ENCODE peak calls at places on chromosomes 7 and 10, in eight cellular contexts. One of them, this sample, is unnamed.

GRCh38 chr7:82810558-82811259 is 352.0 kb downstream of the PCLO start:
- DNase-seq in left ventricle myocardium inferior: no peak
- DNase-seq in cardiac muscle cell: peak
- DNase-seq in stomach: no peak
- DNase-seq in SK-N-SH: peak
- DNase-seq in heart left ventricle: no peak
- DNase-seq in GM23338: peak
- DNase-seq in brain microvascular endothelial cell: peak
- DNase-seq in this sample: no peak

GRCh38 chr10:112250555-112250954 is 32.6 kb upstream of the TECTB start:
- DNase-seq in left ventricle myocardium inferior: no peak
- DNase-seq in cardiac muscle cell: no peak
- DNase-seq in brain microvascular endothelial cell: no peak
- DNase-seq in SK-N-SH: no peak
- DNase-seq in GM23338: no peak
- DNase-seq in heart left ventricle: no peak
- DNase-seq in stomach: no peak
- DNase-seq in this sample: no peak

GRCh38 chr7:47571355-47572100 is 10.4 kb downstream of the TNS3 start:
- DNase-seq in cardiac muscle cell: peak
- DNase-seq in left ventricle myocardium inferior: peak
- DNase-seq in heart left ventricle: peak
- DNase-seq in GM23338: no peak
- DNase-seq in brain microvascular endothelial cell: peak
- DNase-seq in SK-N-SH: peak
- DNase-seq in stomach: peak
- DNase-seq in this sample: no peak

GRCh38 chr10:109977382-109977806 is 30.4 kb upstream of the ADD3 start:
- DNase-seq in brain microvascular endothelial cell: peak
- DNase-seq in cardiac muscle cell: no peak
- DNase-seq in left ventricle myocardium inferior: no peak
- DNase-seq in SK-N-SH: no peak
- DNase-seq in stomach: peak
- DNase-seq in GM23338: no peak
- DNase-seq in heart left ventricle: no peak
- DNase-seq in this sample: no peak

GRCh38 chr10:100829103-100829870 is 83.5 kb upstream of the SLF2 start:
- DNase-seq in SK-N-SH: peak
- DNase-seq in GM23338: peak
- DNase-seq in cardiac muscle cell: no peak
- DNase-seq in stomach: no peak
- DNase-seq in heart left ventricle: no peak
- DNase-seq in left ventricle myocardium inferior: no peak
- DNase-seq in brain microvascular endothelial cell: no peak
- DNase-seq in this sample: peak

GRCh38 chr10:30858499-30858898 is 173.2 kb downstream of the ZNF438 start:
- DNase-seq in stomach: no peak
- DNase-seq in GM23338: no peak
- DNase-seq in heart left ventricle: no peak
- DNase-seq in cardiac muscle cell: peak
- DNase-seq in SK-N-SH: no peak
- DNase-seq in brain microvascular endothelial cell: no peak
- DNase-seq in left ventricle myocardium inferior: no peak
- DNase-seq in this sample: no peak

GRCh38 chr7:32501522-32501921 is 6.2 kb downstream of the AVL9 start:
- DNase-seq in SK-N-SH: no peak
- DNase-seq in GM23338: no peak
- DNase-seq in heart left ventricle: no peak
- DNase-seq in left ventricle myocardium inferior: no peak
- DNase-seq in cardiac muscle cell: peak
- DNase-seq in brain microvascular endothelial cell: no peak
- DNase-seq in stomach: no peak
- DNase-seq in this sample: no peak

GRCh38 chr7:50792342-50793114 is 9.8 kb upstream of the GRB10 start:
- DNase-seq in heart left ventricle: peak
- DNase-seq in GM23338: peak
- DNase-seq in stomach: no peak
- DNase-seq in SK-N-SH: peak
- DNase-seq in left ventricle myocardium inferior: peak
- DNase-seq in cardiac muscle cell: peak
- DNase-seq in brain microvascular endothelial cell: peak
- DNase-seq in this sample: no peak

GRCh38 chr10:100222529-100222928 is 6.9 kb downstream of the CHUK start:
- DNase-seq in stomach: no peak
- DNase-seq in brain microvascular endothelial cell: no peak
- DNase-seq in cardiac muscle cell: no peak
- DNase-seq in heart left ventricle: no peak
- DNase-seq in GM23338: no peak
- DNase-seq in left ventricle myocardium inferior: no peak
- DNase-seq in SK-N-SH: no peak
- DNase-seq in this sample: no peak

GRCh38 chr7:2607913-2608899 is 23.6 kb upstream of the TTYH3 start:
- DNase-seq in left ventricle myocardium inferior: no peak
- DNase-seq in SK-N-SH: no peak
- DNase-seq in brain microvascular endothelial cell: no peak
- DNase-seq in stomach: no peak
- DNase-seq in heart left ventricle: no peak
- DNase-seq in GM23338: no peak
- DNase-seq in cardiac muscle cell: no peak
- DNase-seq in this sample: no peak

GRCh38 chr10:19816420-19817250 is at the start of gene PLXDC2:
- DNase-seq in SK-N-SH: peak
- DNase-seq in cardiac muscle cell: no peak
- DNase-seq in brain microvascular endothelial cell: peak
- DNase-seq in left ventricle myocardium inferior: peak
- DNase-seq in GM23338: peak
- DNase-seq in heart left ventricle: peak
- DNase-seq in stomach: no peak
- DNase-seq in this sample: no peak

DNA sequence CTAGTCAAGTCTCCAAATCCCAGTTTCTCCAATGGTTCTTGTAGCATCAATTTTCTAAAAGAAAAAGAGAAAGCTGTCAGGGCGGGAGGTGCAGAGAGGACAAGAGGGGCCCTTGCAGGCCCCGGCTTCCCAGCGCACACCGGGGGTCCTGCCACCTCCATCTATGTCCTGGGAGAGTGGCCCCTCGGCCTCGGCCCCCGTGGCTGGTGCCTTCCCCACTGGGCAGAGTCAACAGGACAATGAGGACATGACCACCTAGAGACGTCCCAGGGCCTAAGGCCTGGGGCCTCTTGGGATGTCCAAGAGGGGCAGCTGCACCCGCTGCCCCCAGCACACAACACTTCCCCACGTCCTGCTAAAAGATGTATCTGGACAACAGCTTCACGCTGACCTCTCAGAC is 5.9 kb downstream of the COX19 start:
- DNase-seq in left ventricle myocardium inferior: no peak
- DNase-seq in SK-N-SH: no peak
- DNase-seq in heart left ventricle: no peak
- DNase-seq in GM23338: no peak
- DNase-seq in brain microvascular endothelial cell: no peak
- DNase-seq in cardiac muscle cell: no peak
- DNase-seq in stomach: no peak
- DNase-seq in this sample: no peak
- H3K27ac ChIP-seq in left ventricle myocardium inferior: no peak
- H3K27ac ChIP-seq in SK-N-SH: no peak
- H3K27ac ChIP-seq in heart left ventricle: no peak
- H3K27ac ChIP-seq in GM23338: no peak
- H3K27ac ChIP-seq in brain microvascular endothelial cell: no peak
- H3K27ac ChIP-seq in cardiac muscle cell: no peak
- H3K27ac ChIP-seq in stomach: no peak
- H3K27ac ChIP-seq in this sample: no peak

DNA sequence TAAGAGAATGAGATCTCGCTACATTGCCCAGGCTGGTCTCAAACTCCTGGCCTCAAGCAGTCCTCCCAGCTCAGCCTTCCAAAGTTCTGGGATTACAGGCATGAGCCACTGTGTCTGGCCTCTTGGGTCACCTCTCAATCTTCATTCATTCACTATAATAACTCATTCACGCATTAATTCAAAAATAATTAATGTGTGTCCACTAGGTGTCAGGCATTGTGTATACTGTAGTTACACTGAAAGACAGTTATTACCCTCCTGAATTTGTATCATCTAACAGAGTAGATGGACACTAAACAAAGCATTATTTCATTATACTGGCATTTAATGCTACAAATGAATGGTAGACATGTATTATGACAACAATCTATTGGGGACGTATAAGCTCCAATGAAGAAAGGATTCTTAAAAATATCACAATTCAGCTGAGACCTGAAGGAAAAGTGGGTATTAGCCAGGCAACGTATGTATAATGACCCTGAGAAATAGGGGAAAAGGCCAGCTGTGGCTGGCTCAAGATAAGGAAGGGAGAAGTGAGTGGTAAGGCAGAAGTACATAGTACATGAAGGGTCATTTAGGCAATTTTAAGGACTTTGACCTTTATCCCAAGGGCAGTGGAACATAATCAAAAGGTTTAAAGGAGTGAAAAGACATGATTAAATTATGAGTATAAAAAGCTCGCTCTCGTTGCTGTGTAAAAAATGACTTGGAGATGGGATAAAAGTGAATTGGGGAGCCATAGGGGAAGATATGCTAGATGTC is 150.7 kb downstream of the BTAF1 start:
- DNase-seq in GM23338: no peak
- DNase-seq in brain microvascular endothelial cell: no peak
- DNase-seq in stomach: no peak
- DNase-seq in heart left ventricle: no peak
- DNase-seq in left ventricle myocardium inferior: no peak
- DNase-seq in cardiac muscle cell: peak
- DNase-seq in SK-N-SH: no peak
- DNase-seq in this sample: no peak
- TF ChIP-seq CTCF in GM23338: no peak
- TF ChIP-seq CTCF in brain microvascular endothelial cell: peak
- TF ChIP-seq CTCF in stomach: no peak
- TF ChIP-seq CTCF in heart left ventricle: peak
- TF ChIP-seq CTCF in left ventricle myocardium inferior: peak
- TF ChIP-seq CTCF in cardiac muscle cell: peak
- TF ChIP-seq CTCF in SK-N-SH: no peak
- TF ChIP-seq CTCF in this sample: no peak

DNA sequence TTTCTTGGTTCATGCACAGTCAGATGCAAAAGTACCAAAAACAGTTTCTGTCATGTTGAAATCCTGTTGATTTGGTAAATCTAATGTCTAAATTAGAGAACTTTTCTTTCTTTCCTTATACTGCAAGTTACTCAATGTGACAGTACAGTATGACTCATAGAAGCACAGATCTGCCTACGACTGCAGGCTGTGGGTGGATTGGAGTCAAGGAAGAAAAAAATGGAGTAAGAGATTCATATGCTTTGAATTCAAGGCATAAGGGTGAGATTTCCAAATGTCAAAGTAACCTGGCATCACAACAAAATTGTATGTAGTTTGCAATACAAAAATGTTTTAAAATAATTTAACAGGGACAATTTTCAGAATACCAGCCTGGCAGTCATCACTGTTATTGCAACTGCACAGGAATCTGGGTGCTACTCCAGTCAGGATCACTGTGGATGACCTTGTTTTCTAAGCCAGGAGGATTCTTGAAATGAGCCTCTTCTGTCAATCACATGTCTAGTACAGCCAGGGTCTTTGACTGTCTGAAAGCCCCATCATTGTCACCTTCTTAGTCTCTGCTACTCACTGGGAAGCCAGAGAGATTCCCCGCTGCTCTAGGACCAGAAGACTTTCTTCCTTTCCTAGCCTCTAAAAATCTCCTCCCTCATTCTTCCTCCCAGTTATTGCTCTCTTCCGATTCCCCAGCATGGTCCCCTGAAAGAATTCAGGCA is 83.6 kb downstream of the CD36 start:
- DNase-seq in heart left ventricle: no peak
- DNase-seq in left ventricle myocardium inferior: no peak
- DNase-seq in brain microvascular endothelial cell: peak
- DNase-seq in stomach: no peak
- DNase-seq in GM23338: peak
- DNase-seq in cardiac muscle cell: peak
- DNase-seq in SK-N-SH: no peak
- DNase-seq in this sample: no peak
- H3K4me3 ChIP-seq in heart left ventricle: no peak
- H3K4me3 ChIP-seq in left ventricle myocardium inferior: no peak
- H3K4me3 ChIP-seq in brain microvascular endothelial cell: no peak
- H3K4me3 ChIP-seq in stomach: no peak
- H3K4me3 ChIP-seq in GM23338: no peak
- H3K4me3 ChIP-seq in cardiac muscle cell: no peak
- H3K4me3 ChIP-seq in SK-N-SH: peak
- H3K4me3 ChIP-seq in this sample: no peak

DNA sequence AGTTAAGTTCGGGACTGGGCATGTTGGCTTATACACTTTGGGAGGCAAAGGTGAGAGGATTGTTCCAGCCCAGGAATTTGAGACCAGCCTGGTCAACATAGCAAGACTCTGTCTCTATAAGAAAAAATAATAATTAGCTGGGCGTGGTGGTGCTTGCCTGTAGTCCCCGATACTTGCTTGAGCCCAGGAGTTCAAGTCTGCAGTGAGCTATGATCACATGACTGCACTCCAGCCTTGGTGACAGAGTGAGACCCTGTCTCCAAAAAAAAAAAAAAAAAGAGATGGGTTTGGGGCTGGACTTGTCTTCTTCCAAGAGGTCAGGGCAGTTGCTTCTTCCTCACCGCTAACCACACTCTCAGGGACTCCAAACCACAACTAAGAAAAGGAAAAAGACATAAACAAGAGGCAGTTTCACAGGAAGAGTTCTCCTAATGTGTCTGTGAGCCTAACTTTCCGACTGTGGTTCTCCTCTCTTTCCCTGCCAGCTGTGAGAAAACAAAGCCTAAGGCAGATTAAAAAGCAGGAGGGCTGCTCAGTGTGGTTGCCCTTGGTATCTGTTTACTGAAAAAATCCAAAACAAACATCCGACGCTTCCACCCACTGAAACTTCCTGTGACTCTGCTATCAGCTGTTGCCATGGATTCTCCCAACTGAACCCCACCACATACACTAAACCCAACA is 2.4 kb upstream of the SERPINE1 start:
- DNase-seq in cardiac muscle cell: peak
- DNase-seq in stomach: no peak
- DNase-seq in brain microvascular endothelial cell: peak
- DNase-seq in heart left ventricle: no peak
- DNase-seq in SK-N-SH: no peak
- DNase-seq in GM23338: no peak
- DNase-seq in left ventricle myocardium inferior: no peak
- DNase-seq in this sample: no peak
- H3K27ac ChIP-seq in cardiac muscle cell: no peak
- H3K27ac ChIP-seq in stomach: peak
- H3K27ac ChIP-seq in brain microvascular endothelial cell: peak
- H3K27ac ChIP-seq in heart left ventricle: no peak
- H3K27ac ChIP-seq in SK-N-SH: peak
- H3K27ac ChIP-seq in GM23338: no peak
- H3K27ac ChIP-seq in left ventricle myocardium inferior: peak
- H3K27ac ChIP-seq in this sample: peak

GRCh38 chr7:116293139-116293538 is 82.8 kb downstream of the TES start:
- DNase-seq in stomach: no peak
- DNase-seq in left ventricle myocardium inferior: no peak
- DNase-seq in SK-N-SH: no peak
- DNase-seq in cardiac muscle cell: no peak
- DNase-seq in brain microvascular endothelial cell: no peak
- DNase-seq in heart left ventricle: no peak
- DNase-seq in GM23338: no peak
- DNase-seq in this sample: no peak
- TF ChIP-seq CTCF in stomach: no peak
- TF ChIP-seq CTCF in left ventricle myocardium inferior: no peak
- TF ChIP-seq CTCF in SK-N-SH: peak
- TF ChIP-seq CTCF in cardiac muscle cell: no peak
- TF ChIP-seq CTCF in brain microvascular endothelial cell: peak
- TF ChIP-seq CTCF in heart left ventricle: no peak
- TF ChIP-seq CTCF in GM23338: peak
- TF ChIP-seq CTCF in this sample: no peak

GRCh38 chr7:55546826-55547225 is 25.5 kb downstream of the VOPP1 start:
- DNase-seq in cardiac muscle cell: peak
- DNase-seq in SK-N-SH: peak
- DNase-seq in stomach: peak
- DNase-seq in heart left ventricle: no peak
- DNase-seq in left ventricle myocardium inferior: peak
- DNase-seq in GM23338: no peak
- DNase-seq in brain microvascular endothelial cell: peak
- DNase-seq in this sample: peak
- H3K4me3 ChIP-seq in cardiac muscle cell: no peak
- H3K4me3 ChIP-seq in SK-N-SH: peak
- H3K4me3 ChIP-seq in stomach: no peak
- H3K4me3 ChIP-seq in heart left ventricle: no peak
- H3K4me3 ChIP-seq in left ventricle myocardium inferior: no peak
- H3K4me3 ChIP-seq in GM23338: no peak
- H3K4me3 ChIP-seq in brain microvascular endothelial cell: no peak
- H3K4me3 ChIP-seq in this sample: no peak